ENCODE peak calls at places on chromosomes 3 and 15, in four cellular contexts. One of them, this sample, is unnamed.

GRCh38 chr15:91319715-91320059 is 219.6 kb downstream of the SV2B start:
- DNase-seq in fibroblast of the aortic adventitia: no peak
- DNase-seq in upper lobe of right lung: no peak
- DNase-seq in astrocyte: no peak
- DNase-seq in this sample: no peak

GRCh38 chr3:54146383-54147239 is 24.3 kb downstream of the CACNA2D3 start:
- DNase-seq in fibroblast of the aortic adventitia: no peak
- DNase-seq in upper lobe of right lung: peak; percentile 74
- DNase-seq in astrocyte: no peak
- DNase-seq in this sample: no peak

GRCh38 chr3:30681276-30682211 is 75.1 kb downstream of the TGFBR2 start:
- DNase-seq in fibroblast of the aortic adventitia: peak; percentile 80
- DNase-seq in upper lobe of right lung: no peak
- DNase-seq in astrocyte: peak; percentile 50
- DNase-seq in this sample: peak; percentile 7

GRCh38 chr3:171379281-171379680 is 80.9 kb downstream of the TNIK start:
- DNase-seq in fibroblast of the aortic adventitia: peak; percentile 69
- DNase-seq in upper lobe of right lung: no peak
- DNase-seq in astrocyte: peak; percentile 58
- DNase-seq in this sample: no peak

GRCh38 chr3:127089487-127090145 is 103.3 kb upstream of the PRR23E start:
- DNase-seq in fibroblast of the aortic adventitia: peak; percentile 62
- DNase-seq in upper lobe of right lung: no peak
- DNase-seq in astrocyte: no peak
- DNase-seq in this sample: no peak

GRCh38 chr15:79721256-79721655 is 175.6 kb downstream of the MTHFS start:
- DNase-seq in fibroblast of the aortic adventitia: no peak
- DNase-seq in upper lobe of right lung: no peak
- DNase-seq in astrocyte: no peak
- DNase-seq in this sample: no peak

GRCh38 chr15:73935547-73935946 is 9.3 kb downstream of the LOXL1 start:
- DNase-seq in fibroblast of the aortic adventitia: no peak
- DNase-seq in upper lobe of right lung: no peak
- DNase-seq in astrocyte: no peak
- DNase-seq in this sample: peak; percentile 65

GRCh38 chr15:50542051-50542450 is 4.4 kb downstream of the USP50 start:
- DNase-seq in fibroblast of the aortic adventitia: peak; percentile 97
- DNase-seq in upper lobe of right lung: no peak
- DNase-seq in astrocyte: peak; percentile 7
- DNase-seq in this sample: no peak

GRCh38 chr15:59327942-59328341 is 44.7 kb downstream of the MYO1E start:
- DNase-seq in fibroblast of the aortic adventitia: no peak
- DNase-seq in upper lobe of right lung: no peak
- DNase-seq in astrocyte: no peak
- DNase-seq in this sample: no peak

GRCh38 chr3:119794971-119795612 is 13.2 kb downstream of the NR1I2 start:
- DNase-seq in fibroblast of the aortic adventitia: peak; percentile 22
- DNase-seq in upper lobe of right lung: no peak
- DNase-seq in astrocyte: peak; percentile 7
- DNase-seq in this sample: peak; percentile 31

GRCh38 chr3:63914312-63914711 is 2.1 kb upstream of the SCAANT1 start:
- DNase-seq in fibroblast of the aortic adventitia: peak; percentile 72
- DNase-seq in upper lobe of right lung: no peak
- DNase-seq in astrocyte: no peak
- DNase-seq in this sample: peak; percentile 85

GRCh38 chr15:101112336-101113113 is 139.3 kb downstream of the CHSY1 start:
- DNase-seq in fibroblast of the aortic adventitia: no peak
- DNase-seq in upper lobe of right lung: no peak
- DNase-seq in astrocyte: no peak
- DNase-seq in this sample: peak; percentile 86

GRCh38 chr3:43531835-43532234 is 90.0 kb downstream of the ANO10 start:
- DNase-seq in fibroblast of the aortic adventitia: peak; percentile 59
- DNase-seq in upper lobe of right lung: no peak
- DNase-seq in astrocyte: peak; percentile 63
- DNase-seq in this sample: peak; percentile 89

GRCh38 chr15:66080791-66081475 is 172.6 kb downstream of the MEGF11 start:
- DNase-seq in fibroblast of the aortic adventitia: peak; percentile 58
- DNase-seq in upper lobe of right lung: peak; percentile 17
- DNase-seq in astrocyte: peak; percentile 65
- DNase-seq in this sample: peak; percentile 55

GRCh38 chr15:68100194-68100593 is 46.1 kb downstream of the PIAS1 start:
- DNase-seq in fibroblast of the aortic adventitia: no peak
- DNase-seq in upper lobe of right lung: no peak
- DNase-seq in astrocyte: no peak
- DNase-seq in this sample: no peak

GRCh38 chr3:30747771-30748281 is 141.4 kb downstream of the TGFBR2 start:
- DNase-seq in fibroblast of the aortic adventitia: peak; percentile 68
- DNase-seq in upper lobe of right lung: no peak
- DNase-seq in astrocyte: peak; percentile 89
- DNase-seq in this sample: peak; percentile 63

GRCh38 chr15:79160211-79160610 is 69.6 kb upstream of the RASGRF1 start:
- DNase-seq in fibroblast of the aortic adventitia: peak; percentile 6
- DNase-seq in upper lobe of right lung: no peak
- DNase-seq in astrocyte: no peak
- DNase-seq in this sample: no peak

GRCh38 chr15:23866832-23867231 is 179.7 kb upstream of the NDN start:
- DNase-seq in fibroblast of the aortic adventitia: no peak
- DNase-seq in upper lobe of right lung: no peak
- DNase-seq in astrocyte: no peak
- DNase-seq in this sample: no peak

GRCh38 chr15:23869391-23869790 is 182.3 kb upstream of the NDN start:
- DNase-seq in fibroblast of the aortic adventitia: no peak
- DNase-seq in upper lobe of right lung: peak; percentile 74
- DNase-seq in astrocyte: no peak
- DNase-seq in this sample: peak; percentile 25
- H3K4me3 ChIP-seq in fibroblast of the aortic adventitia: no peak overlapping the region
- H3K4me3 ChIP-seq in upper lobe of right lung: no peak overlapping the region
- H3K4me3 ChIP-seq in astrocyte: no peak overlapping the region
- H3K4me3 ChIP-seq in this sample: no peak overlapping the region

GRCh38 chr3:33799202-33799551 is 747 bp downstream of the PDCD6IP start:
- DNase-seq in fibroblast of the aortic adventitia: no peak
- DNase-seq in upper lobe of right lung: no peak
- DNase-seq in astrocyte: no peak
- DNase-seq in this sample: no peak

GRCh38 chr3:33807190-33807589 is 8.8 kb downstream of the PDCD6IP start:
- DNase-seq in fibroblast of the aortic adventitia: no peak
- DNase-seq in upper lobe of right lung: no peak
- DNase-seq in astrocyte: no peak
- DNase-seq in this sample: no peak

GRCh38 chr3:33803252-33803651 is 4.8 kb downstream of the PDCD6IP start:
- DNase-seq in fibroblast of the aortic adventitia: no peak
- DNase-seq in upper lobe of right lung: no peak
- DNase-seq in astrocyte: no peak
- DNase-seq in this sample: no peak

GRCh38 chr3:33808559-33808958 is 10.1 kb downstream of the PDCD6IP start:
- DNase-seq in fibroblast of the aortic adventitia: no peak
- DNase-seq in upper lobe of right lung: no peak
- DNase-seq in astrocyte: no peak
- DNase-seq in this sample: peak; percentile 63

GRCh38 chr3:33803894-33804526 is 5.6 kb downstream of the PDCD6IP start:
- DNase-seq in fibroblast of the aortic adventitia: no peak
- DNase-seq in upper lobe of right lung: no peak
- DNase-seq in astrocyte: no peak
- DNase-seq in this sample: no peak
- TF ChIP-seq CTCF in fibroblast of the aortic adventitia: no peak
- TF ChIP-seq CTCF in upper lobe of right lung: no peak
- TF ChIP-seq CTCF in astrocyte: no peak
- TF ChIP-seq CTCF in this sample: no peak

DNA sequence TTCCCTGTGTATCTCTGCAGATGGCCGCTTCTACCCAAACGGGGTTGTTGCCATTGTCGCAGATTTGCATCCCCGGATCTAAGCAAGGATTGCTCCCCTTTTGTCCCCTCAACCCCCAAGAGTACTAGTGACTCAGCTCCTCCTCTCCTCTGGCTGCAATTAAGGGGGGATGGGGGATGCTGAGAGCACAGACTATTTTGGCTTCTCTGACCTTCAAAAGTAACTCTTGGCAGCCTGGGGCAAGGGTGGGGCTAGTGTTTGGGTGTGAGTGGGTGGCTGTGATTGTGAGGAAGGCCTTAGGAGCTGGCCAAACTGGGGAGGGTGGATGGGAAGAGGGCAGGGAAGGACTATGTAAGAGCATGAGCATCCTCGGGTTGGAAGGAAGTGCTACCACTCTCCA is 1.2 kb upstream of the MAP1A start:
- DNase-seq in fibroblast of the aortic adventitia: peak; percentile 87
- DNase-seq in upper lobe of right lung: peak; percentile 29
- DNase-seq in astrocyte: no peak
- DNase-seq in this sample: no peak
- H3K4me3 ChIP-seq in fibroblast of the aortic adventitia: peak overlapping the region; percentile 73
- H3K4me3 ChIP-seq in upper lobe of right lung: no peak overlapping the region
- H3K4me3 ChIP-seq in astrocyte: peak overlapping the region; percentile 82
- H3K4me3 ChIP-seq in this sample: no peak overlapping the region

GRCh38 chr15:52163321-52164190 is 27.6 kb downstream of the GNB5 start:
- DNase-seq in fibroblast of the aortic adventitia: no peak
- DNase-seq in upper lobe of right lung: no peak
- DNase-seq in astrocyte: no peak
- DNase-seq in this sample: no peak
- TF ChIP-seq CTCF in fibroblast of the aortic adventitia: no peak
- TF ChIP-seq CTCF in upper lobe of right lung: peak; percentile 7
- TF ChIP-seq CTCF in astrocyte: no peak
- TF ChIP-seq CTCF in this sample: no peak

DNA sequence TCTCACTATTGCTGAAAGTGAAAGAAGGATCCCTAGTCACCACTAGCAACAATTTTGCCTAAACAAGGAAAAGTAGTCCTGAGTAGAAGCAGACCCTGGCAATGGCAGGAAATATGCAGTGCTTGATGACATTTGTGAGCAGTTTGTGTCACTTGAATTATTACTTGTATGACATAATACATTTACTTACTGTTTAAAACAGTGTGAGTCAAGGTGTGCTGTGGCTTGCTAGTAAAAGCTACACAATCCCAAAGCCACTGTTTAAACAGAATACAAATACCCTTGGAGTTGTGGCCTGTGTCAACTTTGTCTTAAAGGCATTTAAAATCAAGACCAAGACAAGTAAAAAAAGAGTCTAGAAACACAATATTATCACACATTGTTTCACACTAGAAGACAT is 775.4 kb downstream of the ROBO1 start:
- DNase-seq in fibroblast of the aortic adventitia: no peak
- DNase-seq in upper lobe of right lung: no peak
- DNase-seq in astrocyte: no peak
- DNase-seq in this sample: no peak
- H3K4me3 ChIP-seq in fibroblast of the aortic adventitia: no peak overlapping the region
- H3K4me3 ChIP-seq in upper lobe of right lung: no peak overlapping the region
- H3K4me3 ChIP-seq in astrocyte: no peak overlapping the region
- H3K4me3 ChIP-seq in this sample: no peak overlapping the region

DNA sequence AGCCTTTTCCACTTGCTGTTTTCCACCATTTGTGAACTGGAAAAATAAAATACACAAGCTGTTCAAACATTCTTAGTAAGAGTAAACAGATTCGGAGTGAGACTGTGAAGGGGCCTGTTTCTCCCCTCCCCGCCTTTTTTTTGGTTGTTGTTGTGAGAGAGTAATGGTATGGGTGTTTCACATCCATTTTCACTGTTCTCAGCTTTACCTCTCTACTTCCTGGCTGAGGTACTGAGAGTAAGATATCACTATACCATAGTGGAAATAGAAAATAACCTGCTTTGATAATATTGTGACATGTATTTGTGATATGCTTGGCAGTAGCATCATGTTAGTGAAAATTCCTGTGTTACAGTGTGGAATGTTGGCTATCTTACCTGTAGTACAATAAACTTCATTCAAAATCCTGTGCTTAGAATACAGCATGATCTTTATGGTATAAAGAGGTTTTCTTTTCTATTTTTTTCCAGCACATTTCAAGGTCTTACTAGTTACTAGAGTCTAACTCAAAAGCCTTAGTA is 12.0 kb downstream of the CNTN4 start:
- DNase-seq in fibroblast of the aortic adventitia: no peak
- DNase-seq in upper lobe of right lung: no peak
- DNase-seq in astrocyte: no peak
- DNase-seq in this sample: no peak
- TF ChIP-seq CTCF in fibroblast of the aortic adventitia: no peak
- TF ChIP-seq CTCF in upper lobe of right lung: no peak
- TF ChIP-seq CTCF in astrocyte: no peak
- TF ChIP-seq CTCF in this sample: no peak

GRCh38 chr3:48686538-48687219 is 964 bp upstream of the NCKIPSD start:
- DNase-seq in fibroblast of the aortic adventitia: no peak
- DNase-seq in upper lobe of right lung: no peak
- DNase-seq in astrocyte: no peak
- DNase-seq in this sample: no peak
- H3K4me3 ChIP-seq in fibroblast of the aortic adventitia: no peak overlapping the region
- H3K4me3 ChIP-seq in upper lobe of right lung: peak overlapping the region; percentile 91
- H3K4me3 ChIP-seq in astrocyte: no peak overlapping the region
- H3K4me3 ChIP-seq in this sample: peak overlapping the region; percentile 64

DNA sequence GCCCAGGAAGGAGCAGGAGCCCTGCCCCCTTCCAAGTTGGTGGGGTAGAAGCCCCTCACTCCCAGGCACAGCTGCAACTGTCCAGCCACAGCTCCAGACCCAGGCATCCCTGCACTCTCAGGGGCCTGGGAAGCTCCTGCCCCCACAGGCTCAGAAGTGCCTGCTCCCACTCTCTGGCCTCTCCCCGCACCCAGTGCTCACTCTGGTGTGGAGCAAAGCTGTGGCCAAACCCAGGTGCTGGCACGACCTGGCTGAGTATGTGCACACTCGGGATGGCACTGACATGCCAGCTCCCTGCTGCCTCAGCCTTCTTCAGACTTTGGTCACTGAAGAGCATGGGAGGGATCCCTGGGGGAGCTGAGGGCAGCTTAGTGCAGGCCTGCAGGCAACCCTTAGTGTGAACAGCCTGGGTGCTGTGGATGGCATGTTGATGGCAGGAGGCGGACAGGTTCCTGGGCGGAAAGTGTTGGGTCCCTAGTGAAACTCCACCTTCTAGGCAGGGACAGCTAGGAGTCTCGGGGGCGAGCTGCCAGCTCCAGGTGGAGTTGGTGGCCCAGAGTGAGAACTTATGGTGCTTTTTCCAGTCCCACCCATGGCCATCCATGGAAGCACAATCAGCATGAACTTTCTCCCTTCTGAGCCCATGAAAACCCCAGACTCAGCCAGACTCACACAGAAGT is 489.2 kb upstream of the ROBO2 start:
- DNase-seq in fibroblast of the aortic adventitia: no peak
- DNase-seq in upper lobe of right lung: peak; percentile 53
- DNase-seq in astrocyte: no peak
- DNase-seq in this sample: no peak
- TF ChIP-seq CTCF in fibroblast of the aortic adventitia: no peak
- TF ChIP-seq CTCF in upper lobe of right lung: no peak
- TF ChIP-seq CTCF in astrocyte: no peak
- TF ChIP-seq CTCF in this sample: no peak